ENCODE peak calls at places on chromosomes 4 and X, in nine cellular contexts. L is sigmoid colon, B is lower lobe of right lung, C is pancreas, E is aorta, J is astrocyte, D is AG04450, H is heart right ventricle, I is cardiac muscle cell. S is an unnamed sample.
A peak's percentile ranks its signal among the peaks of the same experiment; 100 is the strongest.

GRCh38 chr4:186693159-186693815 is 30.4 kb downstream of the FAT1 start:
- DNase-seq in L (peak; percentile 81), B (peak; percentile 58), C (peak; percentile 79), E (peak; percentile 89), J (peak; percentile 96), D (peak; percentile 42), H (peak; percentile 46), I (peak; percentile 86), S (peak; percentile 76)

GRCh38 chr4:4862665-4863482 is 3.4 kb downstream of the MSX1 start:
- DNase-seq in L (no peak), B (no peak), C (no peak), E (no peak), J (no peak), D (no peak), H (no peak), I (no peak), S (no peak)

GRCh38 chrX:107450823-107451509 is 1.5 kb downstream of the FRMPD3 start:
- DNase-seq in L (no peak), B (no peak), C (no peak), E (no peak), J (no peak), D (no peak), H (no peak), I (no peak), S (peak; percentile 7)

GRCh38 chr4:98716796-98717195 is 58.4 kb upstream of the TSPAN5 start:
- DNase-seq in L (no peak), B (no peak), C (no peak), E (no peak), J (no peak), D (no peak), H (no peak), I (no peak), S (no peak)

GRCh38 chr4:94305468-94306225 is 37.0 kb downstream of the HPGDS start:
- DNase-seq in L (no peak), B (no peak), C (no peak), E (no peak), J (no peak), D (no peak), H (no peak), I (no peak), S (peak; percentile 68)

GRCh38 chrX:131633285-131633917 is 89.5 kb downstream of the OR13H1 start:
- DNase-seq in L (peak; percentile 68), B (no peak), C (no peak), E (no peak), J (peak; percentile 14), D (no peak), H (no peak), I (peak; percentile 59), S (peak; percentile 74)

GRCh38 chr4:153318696-153319320 is 25.7 kb upstream of the MND1 start:
- DNase-seq in L (no peak), B (no peak), C (no peak), E (no peak), J (peak; percentile 14), D (no peak), H (no peak), I (peak; percentile 72), S (peak; percentile 71)

GRCh38 chr4:87465739-87466366 is 43.5 kb downstream of the NUDT9 start:
- DNase-seq in L (no peak), B (no peak), C (no peak), E (no peak), J (peak; percentile 32), D (peak; percentile 10), H (no peak), I (peak; percentile 77), S (peak; percentile 70)

GRCh38 chr4:150853882-150854281 is 161.2 kb downstream of the LRBA start:
- DNase-seq in L (no peak), B (no peak), C (no peak), E (no peak), J (no peak), D (no peak), H (no peak), I (no peak), S (no peak)

GRCh38 chr4:52825311-52826090 is 36.6 kb upstream of the RASL11B start:
- DNase-seq in L (no peak), B (no peak), C (no peak), E (no peak), J (no peak), D (no peak), H (no peak), I (no peak), S (peak; percentile 38)

GRCh38 chr4:34039766-34040165 is 2204.5 kb downstream of the ARAP2 start:
- DNase-seq in L (no peak), B (no peak), C (no peak), E (no peak), J (no peak), D (no peak), H (no peak), I (no peak), S (no peak)

GRCh38 chrX:130916636-130917422 is 13.8 kb upstream of the ENOX2 start:
- DNase-seq in L (no peak), B (no peak), C (no peak), E (no peak), J (peak; percentile 23), D (peak; percentile 6), H (no peak), I (peak; percentile 66), S (peak; percentile 30)

GRCh38 chrX:46803140-46803539 is 33.7 kb upstream of the RP2 start:
- DNase-seq in L (no peak), B (no peak), C (no peak), E (no peak), J (no peak), D (no peak), H (no peak), I (no peak), S (peak; percentile 1)

GRCh38 chrX:53088136-53088974 is 5.6 kb upstream of the KANTR start:
- DNase-seq in L (peak; percentile 97), B (peak; percentile 84), C (peak; percentile 92), E (peak; percentile 87), J (peak; percentile 76), D (no peak), H (peak; percentile 79), I (peak; percentile 90), S (no peak)

GRCh38 chrX:100872161-100872560 is 2.0 kb downstream of the NOX1 start:
- DNase-seq in L (no peak), B (no peak), C (no peak), E (no peak), J (peak; percentile 51), D (no peak), H (no peak), I (peak; percentile 40), S (no peak)

GRCh38 chrX:100870527-100870926 is 3.6 kb downstream of the NOX1 start:
- DNase-seq in L (no peak), B (no peak), C (no peak), E (no peak), J (no peak), D (no peak), H (no peak), I (no peak), S (no peak)

GRCh38 chrX:100874240-100874798 is at the start of gene NOX1:
- DNase-seq in L (no peak), B (no peak), C (no peak), E (no peak), J (no peak), D (no peak), H (no peak), I (no peak), S (no peak)
- H3K27ac ChIP-seq in L (no peak within 1 kb of the TSS), B (no peak within 1 kb of the TSS), C (no peak within 1 kb of the TSS), E (no peak within 1 kb of the TSS), J (no peak within 1 kb of the TSS), D (no peak within 1 kb of the TSS), H (no peak within 1 kb of the TSS), I (no peak within 1 kb of the TSS), S (no peak within 1 kb of the TSS)

GRCh38 chr4:30181512-30181911 is 538.7 kb upstream of the PCDH7 start:
- DNase-seq in L (no peak), B (no peak), C (no peak), E (no peak), J (no peak), D (no peak), H (no peak), I (no peak), S (no peak)

GRCh38 chr4:30181918-30182317 is 538.3 kb upstream of the PCDH7 start:
- DNase-seq in L (no peak), B (no peak), C (no peak), E (no peak), J (peak; percentile 15), D (no peak), H (no peak), I (no peak), S (no peak)

DNA sequence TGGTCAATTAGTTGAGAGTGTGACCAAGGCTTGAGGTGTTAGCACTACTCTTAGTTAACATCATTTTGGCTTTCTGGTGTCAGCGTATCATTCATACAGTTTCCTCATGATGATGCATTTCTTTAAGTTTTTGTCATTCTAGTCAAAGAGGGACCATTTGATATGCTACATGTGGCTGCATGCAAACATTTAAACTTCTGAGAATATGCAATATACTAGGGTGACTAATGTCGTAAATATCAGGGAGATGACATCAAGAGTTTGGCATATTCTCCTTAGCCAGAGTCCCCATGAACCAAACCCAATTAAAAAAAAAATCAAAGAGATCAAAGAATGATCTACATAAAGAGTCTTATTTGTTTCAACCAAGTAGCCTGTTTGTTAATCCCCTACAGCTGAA is 537.4 kb upstream of the PCDH7 start:
- DNase-seq in L (no peak), B (no peak), C (no peak), E (no peak), J (no peak), D (no peak), H (no peak), I (no peak), S (no peak)
- H3K4me3 ChIP-seq in L (no peak overlapping the region), B (no peak overlapping the region), C (no peak overlapping the region), E (no peak overlapping the region), J (no peak overlapping the region), D (no peak overlapping the region), H (no peak overlapping the region), I (no peak overlapping the region), S (no peak overlapping the region)

DNA sequence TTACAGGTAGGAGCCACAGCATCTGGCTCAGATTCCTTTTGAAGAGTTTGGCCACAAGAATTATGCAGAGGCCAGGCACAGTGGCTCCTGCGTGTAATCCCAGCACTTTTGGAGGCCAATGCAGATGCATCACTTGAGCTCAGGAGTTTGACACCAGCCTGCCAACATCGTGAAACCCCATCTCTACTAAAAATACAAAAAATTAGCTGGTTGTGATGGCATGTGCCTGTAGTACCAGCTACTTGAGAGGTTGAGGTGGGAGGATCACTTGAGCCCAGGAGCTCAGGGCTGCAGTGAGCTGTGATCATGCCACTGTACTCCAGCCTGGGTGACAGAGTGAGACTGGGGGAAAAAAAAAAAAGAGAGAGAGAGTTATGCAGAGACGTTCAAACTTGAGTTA is 53.0 kb downstream of the MID1IP1 start:
- DNase-seq in L (no peak), B (no peak), C (no peak), E (no peak), J (no peak), D (no peak), H (no peak), I (no peak), S (no peak)
- H3K27ac ChIP-seq in L (no peak overlapping the region), B (no peak overlapping the region), C (no peak overlapping the region), E (no peak overlapping the region), J (no peak overlapping the region), D (no peak overlapping the region), H (no peak overlapping the region), I (no peak overlapping the region), S (no peak overlapping the region)

DNA sequence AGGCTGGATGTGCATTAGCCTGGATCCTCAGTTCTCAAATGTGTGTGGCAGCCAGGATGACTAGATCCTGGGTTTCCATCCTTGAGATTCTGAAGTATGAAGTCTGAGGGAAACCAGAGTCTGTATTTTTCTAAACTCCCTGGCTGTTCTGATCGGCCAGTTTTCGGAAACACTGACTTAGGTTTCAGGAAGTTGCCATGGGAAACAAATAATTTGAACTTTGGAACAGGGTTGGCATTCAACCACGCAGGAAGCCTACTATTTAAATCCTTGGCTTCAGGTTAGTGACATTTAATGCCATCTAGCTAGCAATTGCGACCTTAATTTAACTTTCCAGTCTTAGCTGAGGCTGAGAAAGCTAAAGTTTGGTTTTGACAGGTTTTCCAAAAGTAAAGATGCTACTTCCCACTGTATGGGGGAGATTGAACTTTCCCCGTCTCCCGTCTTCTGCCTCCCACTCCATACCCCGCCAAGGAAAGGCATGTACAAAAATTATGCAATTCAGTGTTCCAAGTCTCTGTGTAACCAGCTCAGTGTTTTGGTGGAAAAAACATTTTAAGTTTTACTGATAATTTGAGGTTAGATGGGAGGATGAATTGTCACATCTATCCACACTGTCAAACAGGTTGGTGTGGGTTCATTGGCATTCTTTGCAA is 67.6 kb downstream of the PDGFRA start:
- DNase-seq in L (no peak), B (no peak), C (no peak), E (no peak), J (no peak), D (no peak), H (no peak), I (no peak), S (no peak)
- H3K4me3 ChIP-seq in L (no peak overlapping the region), B (no peak overlapping the region), C (no peak overlapping the region), E (no peak overlapping the region), J (no peak overlapping the region), D (no peak overlapping the region), H (no peak overlapping the region), I (no peak overlapping the region), S (no peak overlapping the region)